ENCODE peak calls at places on chromosomes 5 and 9, in ten cellular contexts. One of them, this sample, is unnamed.
A peak's percentile ranks its signal among the peaks of the same experiment; 100 is the strongest.

GRCh38 chr9:108478431-108478837 is 377.4 kb downstream of the ACTL7B start:
- DNase-seq in upper lobe of right lung: no peak
- DNase-seq in MM.1S: no peak
- DNase-seq in left ventricle myocardium inferior: no peak
- DNase-seq in psoas muscle: peak; percentile 72
- DNase-seq in ovary: no peak
- DNase-seq in CD4-positive, CD25-positive, alpha-beta regulatory T cell: no peak
- DNase-seq in esophagus muscularis mucosa: no peak
- DNase-seq in uterus: peak; percentile 62
- DNase-seq in neuronal stem cell: no peak
- DNase-seq in this sample: no peak

GRCh38 chr5:87081511-87082372 is 185.9 kb upstream of the RASA1 start:
- DNase-seq in upper lobe of right lung: no peak
- DNase-seq in MM.1S: peak; percentile 68
- DNase-seq in left ventricle myocardium inferior: no peak
- DNase-seq in psoas muscle: no peak
- DNase-seq in ovary: no peak
- DNase-seq in CD4-positive, CD25-positive, alpha-beta regulatory T cell: peak; percentile 35
- DNase-seq in esophagus muscularis mucosa: no peak
- DNase-seq in uterus: no peak
- DNase-seq in neuronal stem cell: no peak
- DNase-seq in this sample: no peak

GRCh38 chr5:71887680-71888079 is 168.6 kb downstream of the CARTPT start:
- DNase-seq in upper lobe of right lung: no peak
- DNase-seq in MM.1S: peak; percentile 93
- DNase-seq in left ventricle myocardium inferior: no peak
- DNase-seq in psoas muscle: no peak
- DNase-seq in ovary: no peak
- DNase-seq in CD4-positive, CD25-positive, alpha-beta regulatory T cell: peak; percentile 45
- DNase-seq in esophagus muscularis mucosa: peak; percentile 64
- DNase-seq in uterus: no peak
- DNase-seq in neuronal stem cell: no peak
- DNase-seq in this sample: no peak

GRCh38 chr5:125722550-125722949 is 700.7 kb upstream of the GRAMD2B start:
- DNase-seq in upper lobe of right lung: no peak
- DNase-seq in MM.1S: no peak
- DNase-seq in left ventricle myocardium inferior: no peak
- DNase-seq in psoas muscle: no peak
- DNase-seq in ovary: no peak
- DNase-seq in CD4-positive, CD25-positive, alpha-beta regulatory T cell: no peak
- DNase-seq in esophagus muscularis mucosa: no peak
- DNase-seq in uterus: no peak
- DNase-seq in neuronal stem cell: no peak
- DNase-seq in this sample: no peak

GRCh38 chr5:138011991-138012390 is 20.9 kb downstream of the FAM13B start:
- DNase-seq in upper lobe of right lung: no peak
- DNase-seq in MM.1S: no peak
- DNase-seq in left ventricle myocardium inferior: no peak
- DNase-seq in psoas muscle: no peak
- DNase-seq in ovary: no peak
- DNase-seq in CD4-positive, CD25-positive, alpha-beta regulatory T cell: no peak
- DNase-seq in esophagus muscularis mucosa: no peak
- DNase-seq in uterus: no peak
- DNase-seq in neuronal stem cell: no peak
- DNase-seq in this sample: no peak

GRCh38 chr9:35984021-35984420 is 26.1 kb upstream of the OR2S2 start:
- DNase-seq in upper lobe of right lung: no peak
- DNase-seq in MM.1S: no peak
- DNase-seq in left ventricle myocardium inferior: no peak
- DNase-seq in psoas muscle: no peak
- DNase-seq in ovary: no peak
- DNase-seq in CD4-positive, CD25-positive, alpha-beta regulatory T cell: no peak
- DNase-seq in esophagus muscularis mucosa: no peak
- DNase-seq in uterus: no peak
- DNase-seq in neuronal stem cell: no peak
- DNase-seq in this sample: no peak

GRCh38 chr5:31095796-31096195 is 97.7 kb upstream of the CDH6 start:
- DNase-seq in upper lobe of right lung: no peak
- DNase-seq in MM.1S: no peak
- DNase-seq in left ventricle myocardium inferior: no peak
- DNase-seq in psoas muscle: no peak
- DNase-seq in ovary: no peak
- DNase-seq in CD4-positive, CD25-positive, alpha-beta regulatory T cell: no peak
- DNase-seq in esophagus muscularis mucosa: no peak
- DNase-seq in uterus: no peak
- DNase-seq in neuronal stem cell: no peak
- DNase-seq in this sample: no peak

GRCh38 chr9:69089491-69089890 is 53.9 kb downstream of the FXN start:
- DNase-seq in upper lobe of right lung: no peak
- DNase-seq in MM.1S: no peak
- DNase-seq in left ventricle myocardium inferior: no peak
- DNase-seq in psoas muscle: no peak
- DNase-seq in ovary: no peak
- DNase-seq in CD4-positive, CD25-positive, alpha-beta regulatory T cell: no peak
- DNase-seq in esophagus muscularis mucosa: no peak
- DNase-seq in uterus: no peak
- DNase-seq in neuronal stem cell: no peak
- DNase-seq in this sample: no peak

GRCh38 chr5:77398458-77398857 is 93.7 kb downstream of the WDR41 start:
- DNase-seq in upper lobe of right lung: no peak
- DNase-seq in MM.1S: no peak
- DNase-seq in left ventricle myocardium inferior: no peak
- DNase-seq in psoas muscle: no peak
- DNase-seq in ovary: no peak
- DNase-seq in CD4-positive, CD25-positive, alpha-beta regulatory T cell: no peak
- DNase-seq in esophagus muscularis mucosa: peak; percentile 74
- DNase-seq in uterus: no peak
- DNase-seq in neuronal stem cell: no peak
- DNase-seq in this sample: no peak

GRCh38 chr5:172007795-172008465 is 1.5 kb upstream of the FBXW11 start:
- DNase-seq in upper lobe of right lung: no peak
- DNase-seq in MM.1S: no peak
- DNase-seq in left ventricle myocardium inferior: no peak
- DNase-seq in psoas muscle: no peak
- DNase-seq in ovary: peak; percentile 33
- DNase-seq in CD4-positive, CD25-positive, alpha-beta regulatory T cell: no peak
- DNase-seq in esophagus muscularis mucosa: no peak
- DNase-seq in uterus: no peak
- DNase-seq in neuronal stem cell: no peak
- DNase-seq in this sample: no peak

GRCh38 chr5:9473624-9474023 is 72.3 kb downstream of the SEMA5A start:
- DNase-seq in upper lobe of right lung: no peak
- DNase-seq in MM.1S: no peak
- DNase-seq in left ventricle myocardium inferior: no peak
- DNase-seq in psoas muscle: no peak
- DNase-seq in ovary: no peak
- DNase-seq in CD4-positive, CD25-positive, alpha-beta regulatory T cell: no peak
- DNase-seq in esophagus muscularis mucosa: peak; percentile 55
- DNase-seq in uterus: no peak
- DNase-seq in neuronal stem cell: no peak
- DNase-seq in this sample: no peak
- H3K4me1 ChIP-seq in upper lobe of right lung: no peaks in the 10 kb centered on the region
- H3K4me1 ChIP-seq in MM.1S: no peaks in the 10 kb centered on the region
- H3K4me1 ChIP-seq in left ventricle myocardium inferior: peaks cover 8% of the 10 kb centered on the region
- H3K4me1 ChIP-seq in psoas muscle: no peaks in the 10 kb centered on the region
- H3K4me1 ChIP-seq in ovary: no peaks in the 10 kb centered on the region
- H3K4me1 ChIP-seq in CD4-positive, CD25-positive, alpha-beta regulatory T cell: no peaks in the 10 kb centered on the region
- H3K4me1 ChIP-seq in esophagus muscularis mucosa: no peaks in the 10 kb centered on the region
- H3K4me1 ChIP-seq in uterus: no peaks in the 10 kb centered on the region
- H3K4me1 ChIP-seq in neuronal stem cell: peaks cover 5% of the 10 kb centered on the region
- H3K4me1 ChIP-seq in this sample: no peaks in the 10 kb centered on the region

GRCh38 chr9:123343428-123344272 is 12.3 kb upstream of the CRB2 start:
- DNase-seq in upper lobe of right lung: no peak
- DNase-seq in MM.1S: no peak
- DNase-seq in left ventricle myocardium inferior: no peak
- DNase-seq in psoas muscle: no peak
- DNase-seq in ovary: no peak
- DNase-seq in CD4-positive, CD25-positive, alpha-beta regulatory T cell: no peak
- DNase-seq in esophagus muscularis mucosa: no peak
- DNase-seq in uterus: no peak
- DNase-seq in neuronal stem cell: no peak
- DNase-seq in this sample: no peak
- H3K27ac ChIP-seq in upper lobe of right lung: no peak overlapping the region
- H3K27ac ChIP-seq in MM.1S: no peak overlapping the region
- H3K27ac ChIP-seq in left ventricle myocardium inferior: no peak overlapping the region
- H3K27ac ChIP-seq in psoas muscle: no peak overlapping the region
- H3K27ac ChIP-seq in ovary: no peak overlapping the region
- H3K27ac ChIP-seq in CD4-positive, CD25-positive, alpha-beta regulatory T cell: no peak overlapping the region
- H3K27ac ChIP-seq in esophagus muscularis mucosa: no peak overlapping the region
- H3K27ac ChIP-seq in uterus: no peak overlapping the region
- H3K27ac ChIP-seq in neuronal stem cell: no peak overlapping the region
- H3K27ac ChIP-seq in this sample: no peak overlapping the region

GRCh38 chr9:137160054-137160425 is 9.8 kb downstream of the LRRC26 start:
- DNase-seq in upper lobe of right lung: no peak
- DNase-seq in MM.1S: no peak
- DNase-seq in left ventricle myocardium inferior: no peak
- DNase-seq in psoas muscle: no peak
- DNase-seq in ovary: no peak
- DNase-seq in CD4-positive, CD25-positive, alpha-beta regulatory T cell: no peak
- DNase-seq in esophagus muscularis mucosa: no peak
- DNase-seq in uterus: no peak
- DNase-seq in neuronal stem cell: no peak
- DNase-seq in this sample: no peak

GRCh38 chr9:137156567-137157375 is 13.1 kb downstream of the LRRC26 start:
- DNase-seq in upper lobe of right lung: no peak
- DNase-seq in MM.1S: peak; percentile 17
- DNase-seq in left ventricle myocardium inferior: peak; percentile 30
- DNase-seq in psoas muscle: no peak
- DNase-seq in ovary: no peak
- DNase-seq in CD4-positive, CD25-positive, alpha-beta regulatory T cell: peak; percentile 36
- DNase-seq in esophagus muscularis mucosa: no peak
- DNase-seq in uterus: no peak
- DNase-seq in neuronal stem cell: peak; percentile 42
- DNase-seq in this sample: no peak

GRCh38 chr9:137159105-137160053 is 10.5 kb downstream of the LRRC26 start:
- DNase-seq in upper lobe of right lung: no peak
- DNase-seq in MM.1S: peak; percentile 7
- DNase-seq in left ventricle myocardium inferior: no peak
- DNase-seq in psoas muscle: no peak
- DNase-seq in ovary: no peak
- DNase-seq in CD4-positive, CD25-positive, alpha-beta regulatory T cell: no peak
- DNase-seq in esophagus muscularis mucosa: no peak
- DNase-seq in uterus: no peak
- DNase-seq in neuronal stem cell: no peak
- DNase-seq in this sample: no peak

GRCh38 chr9:137157618-137158502 is 12.0 kb downstream of the LRRC26 start:
- DNase-seq in upper lobe of right lung: no peak
- DNase-seq in MM.1S: peak; percentile 3
- DNase-seq in left ventricle myocardium inferior: no peak
- DNase-seq in psoas muscle: no peak
- DNase-seq in ovary: no peak
- DNase-seq in CD4-positive, CD25-positive, alpha-beta regulatory T cell: no peak
- DNase-seq in esophagus muscularis mucosa: no peak
- DNase-seq in uterus: no peak
- DNase-seq in neuronal stem cell: no peak
- DNase-seq in this sample: peak; percentile 13

GRCh38 chr9:137158625-137159024 is 11.2 kb downstream of the LRRC26 start:
- DNase-seq in upper lobe of right lung: no peak
- DNase-seq in MM.1S: peak; percentile 3
- DNase-seq in left ventricle myocardium inferior: no peak
- DNase-seq in psoas muscle: no peak
- DNase-seq in ovary: no peak
- DNase-seq in CD4-positive, CD25-positive, alpha-beta regulatory T cell: no peak
- DNase-seq in esophagus muscularis mucosa: no peak
- DNase-seq in uterus: no peak
- DNase-seq in neuronal stem cell: no peak
- DNase-seq in this sample: no peak
- H3K27me3 ChIP-seq in upper lobe of right lung: peaks cover 83% of the 10 kb centered on the region
- H3K27me3 ChIP-seq in MM.1S: peaks cover 52% of the 10 kb centered on the region
- H3K27me3 ChIP-seq in left ventricle myocardium inferior: peaks cover 100% of the 10 kb centered on the region
- H3K27me3 ChIP-seq in psoas muscle: peaks cover 41% of the 10 kb centered on the region
- H3K27me3 ChIP-seq in ovary: no peaks in the 10 kb centered on the region
- H3K27me3 ChIP-seq in CD4-positive, CD25-positive, alpha-beta regulatory T cell: peaks cover 11% of the 10 kb centered on the region
- H3K27me3 ChIP-seq in esophagus muscularis mucosa: peaks cover 79% of the 10 kb centered on the region
- H3K27me3 ChIP-seq in uterus: peaks cover 33% of the 10 kb centered on the region
- H3K27me3 ChIP-seq in neuronal stem cell: peaks cover 83% of the 10 kb centered on the region
- H3K27me3 ChIP-seq in this sample: no peaks in the 10 kb centered on the region

GRCh38 chr9:136618578-136619547 is 43.9 kb upstream of the EGFL7 start:
- DNase-seq in upper lobe of right lung: peak; percentile 85
- DNase-seq in MM.1S: no peak
- DNase-seq in left ventricle myocardium inferior: peak; percentile 45
- DNase-seq in psoas muscle: no peak
- DNase-seq in ovary: no peak
- DNase-seq in CD4-positive, CD25-positive, alpha-beta regulatory T cell: no peak
- DNase-seq in esophagus muscularis mucosa: no peak
- DNase-seq in uterus: no peak
- DNase-seq in neuronal stem cell: no peak
- DNase-seq in this sample: peak; percentile 80
- H3K4me1 ChIP-seq in upper lobe of right lung: peaks cover 42% of the 10 kb centered on the region
- H3K4me1 ChIP-seq in MM.1S: no peaks in the 10 kb centered on the region
- H3K4me1 ChIP-seq in left ventricle myocardium inferior: peaks cover 31% of the 10 kb centered on the region
- H3K4me1 ChIP-seq in psoas muscle: no peaks in the 10 kb centered on the region
- H3K4me1 ChIP-seq in ovary: no peaks in the 10 kb centered on the region
- H3K4me1 ChIP-seq in CD4-positive, CD25-positive, alpha-beta regulatory T cell: no peaks in the 10 kb centered on the region
- H3K4me1 ChIP-seq in esophagus muscularis mucosa: peaks cover 30% of the 10 kb centered on the region
- H3K4me1 ChIP-seq in uterus: no peaks in the 10 kb centered on the region
- H3K4me1 ChIP-seq in neuronal stem cell: peaks cover 11% of the 10 kb centered on the region
- H3K4me1 ChIP-seq in this sample: no peaks in the 10 kb centered on the region